ENCODE peak calls at places on chromosomes 11 and 22, in seven cellular contexts. One of them, this sample, is unnamed.

GRCh38 chr11:27717377-27717776 is 17.1 kb upstream of the BDNF start:
- DNase-seq in naive thymus-derived CD8-positive, alpha-beta T cell: no peak
- DNase-seq in activated T-helper 1 cell treated with anti-CD3 and anti-CD28 coated beads, Interleukin-12 subunit alpha, Interleukin-12 subunit beta, Interleukin-2, Interleukin-4 antibody, amounts not matched to agents 30 ng/mL and 10 ng/mL and 1 ng/mL, durations not matched to agents 14 hours and 24 hours and 36 hours: no peak
- DNase-seq in T follicular helper cell: no peak
- DNase-seq in WERI-Rb-1: no peak
- DNase-seq in RPMI7951: peak
- DNase-seq in left kidney: no peak
- DNase-seq in this sample: peak

GRCh38 chr22:23562186-23562585 is 17.9 kb downstream of the IGLL1 start:
- DNase-seq in WERI-Rb-1: no peak
- DNase-seq in left kidney: no peak
- DNase-seq in RPMI7951: no peak
- DNase-seq in activated T-helper 1 cell treated with anti-CD3 and anti-CD28 coated beads, Interleukin-12 subunit alpha, Interleukin-12 subunit beta, Interleukin-2, Interleukin-4 antibody, amounts not matched to agents 30 ng/mL and 10 ng/mL and 1 ng/mL, durations not matched to agents 14 hours and 24 hours and 36 hours: no peak
- DNase-seq in naive thymus-derived CD8-positive, alpha-beta T cell: no peak
- DNase-seq in T follicular helper cell: no peak
- DNase-seq in this sample: no peak

GRCh38 chr11:104668797-104669463 is 229.3 kb downstream of the CASP12 start:
- DNase-seq in naive thymus-derived CD8-positive, alpha-beta T cell: no peak
- DNase-seq in left kidney: no peak
- DNase-seq in RPMI7951: peak
- DNase-seq in activated T-helper 1 cell treated with anti-CD3 and anti-CD28 coated beads, Interleukin-12 subunit alpha, Interleukin-12 subunit beta, Interleukin-2, Interleukin-4 antibody, amounts not matched to agents 30 ng/mL and 10 ng/mL and 1 ng/mL, durations not matched to agents 14 hours and 24 hours and 36 hours: no peak
- DNase-seq in T follicular helper cell: no peak
- DNase-seq in WERI-Rb-1: no peak
- DNase-seq in this sample: peak

GRCh38 chr11:68890490-68891231 is 13.0 kb downstream of the MRPL21 start:
- DNase-seq in left kidney: peak
- DNase-seq in WERI-Rb-1: no peak
- DNase-seq in RPMI7951: no peak
- DNase-seq in naive thymus-derived CD8-positive, alpha-beta T cell: no peak
- DNase-seq in T follicular helper cell: no peak
- DNase-seq in activated T-helper 1 cell treated with anti-CD3 and anti-CD28 coated beads, Interleukin-12 subunit alpha, Interleukin-12 subunit beta, Interleukin-2, Interleukin-4 antibody, amounts not matched to agents 30 ng/mL and 10 ng/mL and 1 ng/mL, durations not matched to agents 14 hours and 24 hours and 36 hours: no peak
- DNase-seq in this sample: peak

GRCh38 chr11:86790073-86790727 is 10.1 kb upstream of the PRSS23 start:
- DNase-seq in naive thymus-derived CD8-positive, alpha-beta T cell: no peak
- DNase-seq in WERI-Rb-1: no peak
- DNase-seq in RPMI7951: no peak
- DNase-seq in activated T-helper 1 cell treated with anti-CD3 and anti-CD28 coated beads, Interleukin-12 subunit alpha, Interleukin-12 subunit beta, Interleukin-2, Interleukin-4 antibody, amounts not matched to agents 30 ng/mL and 10 ng/mL and 1 ng/mL, durations not matched to agents 14 hours and 24 hours and 36 hours: no peak
- DNase-seq in T follicular helper cell: no peak
- DNase-seq in left kidney: no peak
- DNase-seq in this sample: no peak

GRCh38 chr22:40176921-40177737 is 596 bp upstream of the TNRC6B start:
- DNase-seq in activated T-helper 1 cell treated with anti-CD3 and anti-CD28 coated beads, Interleukin-12 subunit alpha, Interleukin-12 subunit beta, Interleukin-2, Interleukin-4 antibody, amounts not matched to agents 30 ng/mL and 10 ng/mL and 1 ng/mL, durations not matched to agents 14 hours and 24 hours and 36 hours: peak
- DNase-seq in naive thymus-derived CD8-positive, alpha-beta T cell: peak
- DNase-seq in left kidney: peak
- DNase-seq in T follicular helper cell: peak
- DNase-seq in WERI-Rb-1: peak
- DNase-seq in RPMI7951: peak
- DNase-seq in this sample: peak

GRCh38 chr22:43126506-43127165 is 16.1 kb downstream of the BIK start:
- DNase-seq in WERI-Rb-1: no peak
- DNase-seq in naive thymus-derived CD8-positive, alpha-beta T cell: no peak
- DNase-seq in T follicular helper cell: no peak
- DNase-seq in RPMI7951: peak
- DNase-seq in left kidney: peak
- DNase-seq in activated T-helper 1 cell treated with anti-CD3 and anti-CD28 coated beads, Interleukin-12 subunit alpha, Interleukin-12 subunit beta, Interleukin-2, Interleukin-4 antibody, amounts not matched to agents 30 ng/mL and 10 ng/mL and 1 ng/mL, durations not matched to agents 14 hours and 24 hours and 36 hours: no peak
- DNase-seq in this sample: no peak

GRCh38 chr11:13462311-13462927 is 603 bp downstream of the BTBD10 start:
- DNase-seq in left kidney: peak
- DNase-seq in activated T-helper 1 cell treated with anti-CD3 and anti-CD28 coated beads, Interleukin-12 subunit alpha, Interleukin-12 subunit beta, Interleukin-2, Interleukin-4 antibody, amounts not matched to agents 30 ng/mL and 10 ng/mL and 1 ng/mL, durations not matched to agents 14 hours and 24 hours and 36 hours: peak
- DNase-seq in naive thymus-derived CD8-positive, alpha-beta T cell: peak
- DNase-seq in RPMI7951: peak
- DNase-seq in T follicular helper cell: peak
- DNase-seq in WERI-Rb-1: peak
- DNase-seq in this sample: peak

GRCh38 chr11:3091081-3091845 is 34.0 kb upstream of the CARS1 start:
- DNase-seq in activated T-helper 1 cell treated with anti-CD3 and anti-CD28 coated beads, Interleukin-12 subunit alpha, Interleukin-12 subunit beta, Interleukin-2, Interleukin-4 antibody, amounts not matched to agents 30 ng/mL and 10 ng/mL and 1 ng/mL, durations not matched to agents 14 hours and 24 hours and 36 hours: no peak
- DNase-seq in naive thymus-derived CD8-positive, alpha-beta T cell: no peak
- DNase-seq in T follicular helper cell: no peak
- DNase-seq in RPMI7951: no peak
- DNase-seq in WERI-Rb-1: no peak
- DNase-seq in left kidney: no peak
- DNase-seq in this sample: no peak

GRCh38 chr11:1082728-1083620 is 8.3 kb downstream of the MUC2 start:
- DNase-seq in RPMI7951: no peak
- DNase-seq in WERI-Rb-1: no peak
- DNase-seq in activated T-helper 1 cell treated with anti-CD3 and anti-CD28 coated beads, Interleukin-12 subunit alpha, Interleukin-12 subunit beta, Interleukin-2, Interleukin-4 antibody, amounts not matched to agents 30 ng/mL and 10 ng/mL and 1 ng/mL, durations not matched to agents 14 hours and 24 hours and 36 hours: no peak
- DNase-seq in left kidney: no peak
- DNase-seq in T follicular helper cell: no peak
- DNase-seq in naive thymus-derived CD8-positive, alpha-beta T cell: no peak
- DNase-seq in this sample: no peak

GRCh38 chr11:27058456-27058855 is 17.8 kb downstream of the BBOX1 start:
- DNase-seq in WERI-Rb-1: no peak
- DNase-seq in RPMI7951: peak
- DNase-seq in naive thymus-derived CD8-positive, alpha-beta T cell: no peak
- DNase-seq in activated T-helper 1 cell treated with anti-CD3 and anti-CD28 coated beads, Interleukin-12 subunit alpha, Interleukin-12 subunit beta, Interleukin-2, Interleukin-4 antibody, amounts not matched to agents 30 ng/mL and 10 ng/mL and 1 ng/mL, durations not matched to agents 14 hours and 24 hours and 36 hours: no peak
- DNase-seq in T follicular helper cell: no peak
- DNase-seq in left kidney: no peak
- DNase-seq in this sample: no peak

GRCh38 chr11:35364101-35364780 is 55.1 kb downstream of the SLC1A2 start:
- DNase-seq in naive thymus-derived CD8-positive, alpha-beta T cell: no peak
- DNase-seq in activated T-helper 1 cell treated with anti-CD3 and anti-CD28 coated beads, Interleukin-12 subunit alpha, Interleukin-12 subunit beta, Interleukin-2, Interleukin-4 antibody, amounts not matched to agents 30 ng/mL and 10 ng/mL and 1 ng/mL, durations not matched to agents 14 hours and 24 hours and 36 hours: no peak
- DNase-seq in RPMI7951: peak
- DNase-seq in WERI-Rb-1: no peak
- DNase-seq in left kidney: no peak
- DNase-seq in T follicular helper cell: no peak
- DNase-seq in this sample: no peak

GRCh38 chr22:17919276-17920144 is 104.9 kb downstream of the MICAL3 start:
- DNase-seq in T follicular helper cell: no peak
- DNase-seq in RPMI7951: no peak
- DNase-seq in left kidney: no peak
- DNase-seq in activated T-helper 1 cell treated with anti-CD3 and anti-CD28 coated beads, Interleukin-12 subunit alpha, Interleukin-12 subunit beta, Interleukin-2, Interleukin-4 antibody, amounts not matched to agents 30 ng/mL and 10 ng/mL and 1 ng/mL, durations not matched to agents 14 hours and 24 hours and 36 hours: no peak
- DNase-seq in WERI-Rb-1: peak
- DNase-seq in naive thymus-derived CD8-positive, alpha-beta T cell: no peak
- DNase-seq in this sample: no peak

GRCh38 chr11:72433455-72434061 is 773 bp downstream of the CLPB start:
- DNase-seq in RPMI7951: no peak
- DNase-seq in activated T-helper 1 cell treated with anti-CD3 and anti-CD28 coated beads, Interleukin-12 subunit alpha, Interleukin-12 subunit beta, Interleukin-2, Interleukin-4 antibody, amounts not matched to agents 30 ng/mL and 10 ng/mL and 1 ng/mL, durations not matched to agents 14 hours and 24 hours and 36 hours: no peak
- DNase-seq in naive thymus-derived CD8-positive, alpha-beta T cell: no peak
- DNase-seq in WERI-Rb-1: no peak
- DNase-seq in T follicular helper cell: no peak
- DNase-seq in left kidney: no peak
- DNase-seq in this sample: peak

GRCh38 chr11:132848336-132848735 is 684.0 kb downstream of the OPCML start:
- DNase-seq in activated T-helper 1 cell treated with anti-CD3 and anti-CD28 coated beads, Interleukin-12 subunit alpha, Interleukin-12 subunit beta, Interleukin-2, Interleukin-4 antibody, amounts not matched to agents 30 ng/mL and 10 ng/mL and 1 ng/mL, durations not matched to agents 14 hours and 24 hours and 36 hours: no peak
- DNase-seq in WERI-Rb-1: no peak
- DNase-seq in left kidney: no peak
- DNase-seq in T follicular helper cell: no peak
- DNase-seq in naive thymus-derived CD8-positive, alpha-beta T cell: no peak
- DNase-seq in RPMI7951: no peak
- DNase-seq in this sample: no peak

This sample was measured in Kasumi-1.